ENCODE peak calls at places on chromosomes 3 and 15, in eight cellular contexts. A, O, W, C, D, K, G and L are unnamed samples.
A peak's percentile ranks its signal among the peaks of the same experiment; 100 is the strongest.

GRCh38 chr15:99073008-99073714 is 31.7 kb upstream of the SYNM start:
- DNase-seq in A (no peak), O (no peak), W (no peak), C (no peak), D (no peak), K (no peak), G (no peak), L (no peak)

GRCh38 chr15:82263350-82263749 is 732 bp downstream of the SAXO2 start:
- DNase-seq in A (no peak), O (peak; percentile 11), W (no peak), C (no peak), D (no peak), K (no peak), G (no peak), L (no peak)

GRCh38 chr15:85582076-85582718 is 201.8 kb downstream of the AKAP13 start:
- DNase-seq in A (no peak), O (peak; percentile 66), W (peak; percentile 81), C (no peak), D (peak; percentile 31), K (no peak), G (peak; percentile 59), L (no peak)

GRCh38 chr15:92034227-92034626 is 180.7 kb downstream of the SLCO3A1 start:
- DNase-seq in A (no peak), O (no peak), W (no peak), C (no peak), D (no peak), K (no peak), G (no peak), L (no peak)

GRCh38 chr3:177357352-177358084 is 160.2 kb upstream of the TBL1XR1 start:
- DNase-seq in A (no peak), O (peak; percentile 58), W (peak; percentile 96), C (no peak), D (peak; percentile 38), K (peak; percentile 57), G (peak; percentile 94), L (no peak)

GRCh38 chr3:130702985-130703384 is 43.6 kb downstream of the PIK3R4 start:
- DNase-seq in A (no peak), O (no peak), W (no peak), C (no peak), D (no peak), K (no peak), G (no peak), L (no peak)

GRCh38 chr15:69860921-69861320 is 236.8 kb downstream of the TLE3 start:
- DNase-seq in A (no peak), O (no peak), W (no peak), C (no peak), D (no peak), K (no peak), G (no peak), L (no peak)

GRCh38 chr3:111749171-111750170 is 109.6 kb upstream of the PHLDB2 start:
- DNase-seq in A (no peak), O (no peak), W (no peak), C (no peak), D (no peak), K (no peak), G (no peak), L (no peak)

GRCh38 chr3:128709506-128710210 is 16.3 kb upstream of the RAB7A start:
- DNase-seq in A (no peak), O (no peak), W (no peak), C (no peak), D (no peak), K (no peak), G (no peak), L (no peak)

GRCh38 chr15:96699871-96700401 is 369.4 kb downstream of the NR2F2 start:
- DNase-seq in A (no peak), O (no peak), W (no peak), C (no peak), D (no peak), K (no peak), G (no peak), L (no peak)

GRCh38 chr15:69413822-69414701 is at the start of gene KIF23:
- DNase-seq in A (peak; percentile 93), O (peak; percentile 88), W (peak; percentile 90), C (peak; percentile 80), D (peak; percentile 98), K (peak; percentile 94), G (peak; percentile 90), L (peak; percentile 98)

GRCh38 chr3:12148183-12148940 is 10.3 kb downstream of the TIMP4 start:
- DNase-seq in A (peak; percentile 80), O (no peak), W (peak; percentile 30), C (no peak), D (no peak), K (no peak), G (no peak), L (no peak)

GRCh38 chr15:48722764-48723661 is 77.5 kb upstream of the FBN1 start:
- DNase-seq in A (no peak), O (no peak), W (peak; percentile 81), C (no peak), D (no peak), K (no peak), G (peak; percentile 91), L (no peak)

GRCh38 chr3:72150634-72151412 is 365.9 kb upstream of the PROK2 start:
- DNase-seq in A (no peak), O (peak; percentile 64), W (no peak), C (no peak), D (no peak), K (no peak), G (no peak), L (no peak)

GRCh38 chr15:68106656-68107055 is 52.5 kb downstream of the PIAS1 start:
- DNase-seq in A (no peak), O (no peak), W (peak; percentile 40), C (no peak), D (no peak), K (no peak), G (peak; percentile 71), L (no peak)

GRCh38 chr15:50794102-50794501 is 28.6 kb upstream of the SPPL2A start:
- DNase-seq in A (no peak), O (no peak), W (no peak), C (no peak), D (no peak), K (no peak), G (no peak), L (no peak)

GRCh38 chr3:114319453-114319852 is 25.6 kb downstream of the TIGIT start:
- DNase-seq in A (no peak), O (no peak), W (peak; percentile 36), C (no peak), D (no peak), K (no peak), G (peak; percentile 83), L (no peak)

GRCh38 chr3:184791134-184791533 is 20.8 kb upstream of the VPS8 start:
- DNase-seq in A (no peak), O (no peak), W (no peak), C (no peak), D (no peak), K (no peak), G (no peak), L (no peak)

GRCh38 chr3:155382396-155383042 is 89.0 kb upstream of the STRIT1 start:
- DNase-seq in A (peak; percentile 69), O (peak; percentile 77), W (peak; percentile 77), C (peak; percentile 89), D (peak; percentile 8), K (peak; percentile 81), G (peak; percentile 14), L (peak; percentile 28)

GRCh38 chr3:100776736-100777135 is 67.4 kb downstream of the TFG start:
- DNase-seq in A (no peak), O (no peak), W (no peak), C (no peak), D (no peak), K (no peak), G (no peak), L (no peak)

DNA sequence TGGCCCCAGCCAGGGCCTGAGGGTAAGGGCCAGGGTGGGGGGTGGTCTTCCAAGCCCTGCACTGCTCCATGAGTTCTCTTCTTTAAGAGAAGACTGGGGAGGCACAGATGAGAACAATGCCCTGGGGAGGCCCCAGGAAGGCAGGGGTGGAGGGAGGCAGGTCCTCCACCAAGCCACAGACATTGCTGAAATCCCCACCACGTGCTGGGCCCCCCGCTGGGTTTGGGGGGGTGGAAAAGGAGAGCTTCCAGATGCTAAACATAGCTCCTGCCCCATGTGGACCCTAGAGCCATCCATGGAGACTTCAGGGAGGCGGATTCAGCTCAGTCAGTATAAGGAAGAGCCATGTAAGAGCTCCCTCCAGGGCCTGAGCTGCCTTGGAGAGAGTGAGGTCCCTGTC is 157.8 kb upstream of the LINGO1 start:
- DNase-seq in A (no peak), O (no peak), W (no peak), C (no peak), D (no peak), K (no peak), G (no peak), L (no peak)
- TF ChIP-seq CTCF in A (no peak), O (no peak), W (no peak), C (no peak), D (no peak), K (no peak), G (no peak), L (no peak)

GRCh38 chr3:180855956-180856355 is 56.5 kb upstream of the FXR1 start:
- DNase-seq in A (no peak), O (no peak), W (no peak), C (no peak), D (no peak), K (no peak), G (no peak), L (no peak)

GRCh38 chr3:180860180-180860858 is 52.2 kb upstream of the FXR1 start:
- DNase-seq in A (no peak), O (no peak), W (no peak), C (no peak), D (no peak), K (no peak), G (no peak), L (no peak)

GRCh38 chr3:180854887-180855286 is 57.6 kb upstream of the FXR1 start:
- DNase-seq in A (no peak), O (no peak), W (no peak), C (no peak), D (no peak), K (no peak), G (no peak), L (no peak)

GRCh38 chr3:180855364-180855763 is 57.1 kb upstream of the FXR1 start:
- DNase-seq in A (no peak), O (no peak), W (peak; percentile 6), C (no peak), D (no peak), K (no peak), G (no peak), L (no peak)
- TF ChIP-seq CTCF in A (no peak), O (no peak), W (peak; percentile 35), C (peak; percentile 26), D (peak; percentile 32), K (peak; percentile 16), G (no peak), L (peak; percentile 18)

DNA sequence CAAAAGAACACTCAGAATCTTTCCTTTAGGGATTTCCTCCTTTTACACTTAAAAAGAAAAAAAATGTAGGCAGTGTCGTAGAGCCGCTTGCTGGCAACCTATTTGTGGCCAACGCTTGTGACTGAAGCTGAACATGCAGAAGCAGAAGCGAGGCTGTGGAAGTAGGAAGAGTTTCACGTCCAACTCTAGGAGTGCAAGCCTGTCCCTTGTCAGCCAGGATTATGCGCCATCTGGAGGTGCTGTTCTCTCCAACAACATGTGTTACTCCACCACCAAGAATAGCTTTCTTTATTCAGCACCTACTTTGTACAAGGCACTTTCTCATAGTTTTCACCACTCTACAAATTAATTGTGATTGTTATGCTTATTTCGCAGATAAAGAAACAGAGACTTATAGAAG is 223.2 kb upstream of the LMCD1 start:
- DNase-seq in A (no peak), O (no peak), W (no peak), C (no peak), D (no peak), K (no peak), G (no peak), L (no peak)
- TF ChIP-seq CTCF in A (no peak), O (no peak), W (no peak), C (no peak), D (peak; percentile 1), K (no peak), G (no peak), L (no peak)

GRCh38 chr15:39438795-39439577 is 141.9 kb upstream of the THBS1 start:
- DNase-seq in A (no peak), O (no peak), W (no peak), C (no peak), D (no peak), K (no peak), G (peak; percentile 39), L (no peak)
- TF ChIP-seq CTCF in A (no peak), O (peak; percentile 32), W (no peak), C (no peak), D (no peak), K (peak; percentile 5), G (no peak), L (no peak)